ENCODE peak calls at places on chromosomes 11 and 22, in four cellular contexts. P, O, K and F are unnamed samples. For H3K36me3 and H3K27me3, the result is how much of the 10 kb centered on the place peaks cover.

GRCh38 chr11:71366076-71366475 is 82.1 kb downstream of the DHCR7 start:
- DNase-seq in P (no peak), O (no peak), K (no peak), F (no peak)

GRCh38 chr11:118002010-118002540 is 15.9 kb downstream of the IL10RA start:
- DNase-seq in P (no peak), O (no peak), K (peak), F (peak)

GRCh38 chr22:50173221-50173982 is 2.9 kb downstream of the PANX2 start:
- DNase-seq in P (no peak), O (no peak), K (no peak), F (no peak)

GRCh38 chr11:76588455-76589325 is 81.9 kb downstream of the LRRC32 start:
- DNase-seq in P (no peak), O (no peak), K (peak), F (peak)

GRCh38 chr11:19080579-19080993 is 20.1 kb upstream of the MRGPRX2 start:
- DNase-seq in P (no peak), O (peak), K (no peak), F (no peak)

GRCh38 chr22:39183991-39184585 is 31.6 kb upstream of the CBX7 start:
- DNase-seq in P (no peak), O (no peak), K (peak), F (no peak)

GRCh38 chr11:123624974-123625373 is 29.4 kb downstream of the SCN3B start:
- DNase-seq in P (no peak), O (no peak), K (no peak), F (no peak)

GRCh38 chr11:17547051-17547577 is at the start of gene OTOG:
- DNase-seq in P (no peak), O (no peak), K (peak), F (no peak)

GRCh38 chr11:118111019-118111743 is 24.4 kb upstream of the SMIM35 start:
- DNase-seq in P (no peak), O (no peak), K (no peak), F (no peak)

GRCh38 chr11:11027271-11027670 is 169.4 kb upstream of the ZBED5 start:
- DNase-seq in P (no peak), O (peak), K (no peak), F (no peak)

GRCh38 chr11:79276900-79277299 is 163.9 kb downstream of the TENM4 start:
- DNase-seq in P (no peak), O (no peak), K (no peak), F (no peak)

GRCh38 chr11:45332486-45332934 is 46.4 kb upstream of the SYT13 start:
- DNase-seq in P (no peak), O (no peak), K (no peak), F (peak)

GRCh38 chr11:7204778-7205177 is 46.9 kb upstream of the SYT9 start:
- DNase-seq in P (no peak), O (no peak), K (no peak), F (no peak)

GRCh38 chr11:111461460-111462240 is 50.5 kb downstream of the BTG4 start:
- DNase-seq in P (no peak), O (no peak), K (no peak), F (no peak)

GRCh38 chr11:31882951-31883392 is 71.8 kb upstream of the PAX6 start:
- DNase-seq in P (no peak), O (no peak), K (no peak), F (no peak)

GRCh38 chr22:16783930-16784354 is 41.3 kb downstream of the XKR3 start:
- DNase-seq in P (no peak), O (no peak), K (no peak), F (no peak)

GRCh38 chr11:92269021-92269420 is 44.4 kb downstream of the FAT3 start:
- DNase-seq in P (no peak), O (peak), K (no peak), F (no peak)

GRCh38 chr11:77560605-77561004 is 29.1 kb upstream of the AQP11 start:
- DNase-seq in P (no peak), O (peak), K (no peak), F (no peak)

GRCh38 chr22:30889268-30889995 is 79.1 kb downstream of the MORC2 start:
- DNase-seq in P (no peak), O (no peak), K (peak), F (no peak)

GRCh38 chr11:76339217-76339616 is 41.7 kb downstream of the THAP12 start:
- DNase-seq in P (no peak), O (no peak), K (peak), F (peak)

GRCh38 chr11:65613091-65613928 is 711 bp downstream of the MAP3K11 start:
- DNase-seq in P (no peak), O (no peak), K (no peak), F (no peak)

GRCh38 chr22:20530368-20531153 is 23.2 kb downstream of the MED15 start:
- DNase-seq in P (no peak), O (no peak), K (no peak), F (no peak)

GRCh38 chr11:11422291-11423128 is 69.5 kb upstream of the CSNK2A3 start:
- DNase-seq in P (no peak), O (no peak), K (no peak), F (no peak)

GRCh38 chr11:68649851-68650555 is 34.3 kb upstream of the GAL start:
- DNase-seq in P (no peak), O (no peak), K (no peak), F (no peak)

GRCh38 chr11:84398017-84398626 is 1112.0 kb upstream of the CCDC90B start:
- DNase-seq in P (no peak), O (no peak), K (no peak), F (no peak)

GRCh38 chr11:73521621-73522020 is 76.3 kb downstream of the FAM168A start:
- DNase-seq in P (peak), O (no peak), K (no peak), F (no peak)

GRCh38 chr11:44957051-44957515 is 6.4 kb upstream of the TP53I11 start:
- DNase-seq in P (no peak), O (no peak), K (no peak), F (no peak)

GRCh38 chr11:125923012-125923579 is 18.8 kb downstream of the DDX25 start:
- DNase-seq in P (peak), O (peak), K (no peak), F (peak)

GRCh38 chr11:63783925-63784592 is 15.5 kb upstream of the ZFTA start:
- DNase-seq in P (no peak), O (no peak), K (no peak), F (no peak)

GRCh38 chr22:37335819-37336199 is 53.5 kb downstream of the CYTH4 start:
- DNase-seq in P (no peak), O (no peak), K (no peak), F (no peak)

GRCh38 chr11:115409691-115410220 is 94.5 kb downstream of the CADM1 start:
- DNase-seq in P (no peak), O (no peak), K (no peak), F (no peak)

GRCh38 chr11:39990413-39990812 is 1469.0 kb downstream of the LRRC4C start:
- DNase-seq in P (no peak), O (no peak), K (no peak), F (no peak)

GRCh38 chr22:39148727-39149535 is 3.5 kb downstream of the CBX7 start:
- DNase-seq in P (peak), O (no peak), K (no peak), F (peak)

GRCh38 chr11:17798253-17798652 is 63.7 kb downstream of the KCNC1 start:
- DNase-seq in P (no peak), O (no peak), K (no peak), F (no peak)

GRCh38 chr11:209275-210121 is 2.0 kb downstream of the RIC8A start:
- DNase-seq in P (no peak), O (no peak), K (peak), F (no peak)

GRCh38 chr22:50261615-50262459 is at the start of gene MAPK12:
- DNase-seq in P (no peak), O (no peak), K (no peak), F (no peak)

GRCh38 chr11:112599861-112600533 is 339.3 kb upstream of the PLET1 start:
- DNase-seq in P (no peak), O (no peak), K (no peak), F (no peak)

DNA sequence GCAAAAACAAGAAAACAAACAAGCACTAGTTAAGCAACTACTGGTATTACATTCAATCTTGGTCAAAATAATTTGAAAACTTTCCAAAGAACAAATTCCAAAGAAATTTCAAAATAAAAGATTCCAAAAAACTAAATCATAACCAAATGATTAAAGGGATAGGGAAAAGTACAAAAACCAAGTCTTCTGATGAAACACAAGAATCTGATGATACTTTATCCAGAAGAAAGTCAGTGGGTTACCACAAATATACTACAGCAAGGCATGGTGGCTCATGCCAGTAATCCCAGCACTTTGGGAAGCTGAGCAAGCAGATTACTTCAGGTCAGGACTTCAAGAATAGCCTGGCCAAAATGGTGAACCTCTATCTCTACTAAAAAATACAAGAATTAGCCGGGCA is 59.1 kb downstream of the NUP98 start:
- DNase-seq in P (no peak), O (no peak), K (no peak), F (no peak)
- H3K36me3 ChIP-seq in P (under half), O (under half), K (half or more), F (half or more)

DNA sequence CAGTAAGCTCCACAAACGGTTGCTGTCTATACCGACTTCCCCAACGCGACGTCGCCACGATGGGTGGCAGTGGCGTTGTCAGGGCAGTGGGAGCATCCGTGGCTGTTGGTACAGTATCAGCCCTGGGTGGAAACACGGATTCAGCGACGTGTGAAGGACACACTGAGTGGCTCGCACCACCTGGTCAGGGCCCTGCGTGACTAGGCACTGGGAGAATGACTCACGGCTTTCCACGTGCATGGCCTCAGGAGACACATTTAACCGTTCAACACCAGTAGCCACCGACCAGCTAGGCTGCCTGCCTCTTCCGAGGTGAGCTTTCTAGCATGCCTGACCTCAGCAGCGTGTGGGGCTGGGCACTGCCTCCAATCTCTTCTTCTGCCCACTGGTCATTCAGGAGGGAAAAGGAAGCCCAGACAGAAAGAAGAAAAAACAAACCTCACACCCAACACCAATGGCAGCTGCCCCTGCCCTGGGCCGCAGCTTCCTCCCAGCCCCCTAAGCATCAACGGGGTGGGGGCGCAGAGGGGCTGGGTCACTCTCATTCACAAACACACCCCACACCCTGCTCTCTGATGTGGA is 59.0 kb downstream of the MYH9 start:
- DNase-seq in P (peak), O (peak), K (no peak), F (no peak)
- H3K4me3 ChIP-seq in P (peak), O (no peak), K (peak), F (peak)

DNA sequence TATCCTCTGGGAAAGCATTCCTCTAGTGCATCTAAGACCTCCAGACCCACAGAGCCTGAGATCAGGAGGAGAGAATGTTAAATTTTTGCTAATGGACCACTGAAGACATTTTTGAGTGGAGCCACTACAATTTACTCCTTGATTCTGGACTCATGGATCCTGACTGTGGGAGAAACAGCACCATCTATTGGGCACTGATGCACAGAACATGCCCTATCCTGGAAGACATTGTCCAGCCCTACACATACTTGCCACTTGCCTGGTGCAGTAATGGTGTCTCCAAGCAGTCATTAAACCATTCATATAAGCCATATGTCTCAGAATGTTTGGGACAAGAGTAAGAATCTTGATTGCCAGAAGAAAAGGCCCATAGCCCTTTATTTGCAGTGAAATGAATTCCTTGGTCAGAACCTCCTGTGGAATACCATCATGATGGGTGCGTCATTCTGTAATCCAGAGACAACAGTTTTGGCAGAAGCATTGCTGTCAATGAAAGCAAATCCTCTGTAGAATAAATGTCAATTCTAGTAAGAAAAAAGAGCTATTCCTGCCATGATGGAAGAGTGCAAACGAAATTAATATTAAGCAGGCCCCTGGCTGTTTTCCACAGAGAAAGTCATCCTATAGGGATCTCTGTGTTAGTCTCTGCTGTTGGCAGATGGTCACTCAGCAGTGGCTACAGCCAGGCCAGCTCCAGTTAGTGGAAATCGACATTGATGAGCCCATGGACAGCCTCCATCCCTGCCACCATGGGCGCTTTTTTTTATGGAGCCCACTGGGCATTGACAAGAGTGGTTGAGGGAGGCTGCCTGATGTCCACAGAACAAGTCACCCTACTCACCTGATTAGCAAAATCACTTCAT is 43.5 kb downstream of the GGTLC2 start:
- DNase-seq in P (no peak), O (no peak), K (no peak), F (peak)
- H3K27me3 ChIP-seq in P (under half), O (under half), K (under half), F (under half)

GRCh38 chr11:46376258-46377050 is 5.0 kb upstream of the MDK start:
- DNase-seq in P (no peak), O (no peak), K (no peak), F (no peak)
- H3K36me3 ChIP-seq in P (under half), O (under half), K (half or more), F (half or more)

DNA sequence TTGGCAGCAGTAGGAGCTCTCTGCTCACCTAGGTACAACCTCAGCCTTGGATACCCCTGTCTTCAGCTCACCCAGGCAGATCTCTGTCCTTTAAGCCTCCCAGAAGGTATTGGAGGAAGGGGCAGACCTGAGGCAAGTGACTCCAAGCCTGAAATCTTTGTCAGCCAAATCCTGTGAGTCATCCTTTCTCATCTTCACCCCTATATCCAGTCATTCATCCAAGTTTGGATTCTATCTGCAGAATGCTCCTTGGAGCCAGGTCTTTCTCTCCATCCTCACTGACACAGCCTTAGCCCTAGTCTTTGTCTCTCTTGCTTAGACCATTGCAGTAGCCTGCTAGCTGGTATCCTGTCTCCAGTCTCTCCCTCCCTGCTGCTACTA is 10.4 kb upstream of the THY1 start:
- DNase-seq in P (no peak), O (no peak), K (no peak), F (no peak)
- H3K4me3 ChIP-seq in P (no peak), O (no peak), K (peak), F (no peak)

DNA sequence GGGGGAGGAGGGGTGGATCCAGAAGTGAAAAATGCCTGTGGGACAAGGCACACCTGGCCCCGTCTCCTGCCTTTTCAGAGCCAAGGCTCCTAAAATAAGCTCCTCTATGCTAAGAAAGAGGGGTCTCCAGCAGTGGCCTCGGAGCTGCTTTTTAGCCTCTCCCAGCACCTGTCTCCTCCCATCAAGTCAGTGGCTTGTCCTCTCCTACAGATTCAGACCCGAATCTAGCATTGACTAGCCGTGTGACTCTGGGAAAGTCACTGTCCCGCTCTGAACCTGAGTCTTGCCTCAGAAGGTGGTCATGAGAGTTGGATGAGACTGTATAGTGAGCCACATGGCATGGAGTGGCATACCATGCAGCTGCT is 90.8 kb upstream of the THY1 start:
- DNase-seq in P (no peak), O (no peak), K (no peak), F (no peak)
- H3K27me3 ChIP-seq in P (under half), O (under half), K (under half), F (under half)

GRCh38 chr11:12853652-12854296 is 155.3 kb upstream of the RASSF10 start:
- DNase-seq in P (no peak), O (no peak), K (no peak), F (no peak)
- H3K36me3 ChIP-seq in P (under half), O (under half), K (under half), F (under half)

GRCh38 chr11:8261921-8262551 is 1.6 kb downstream of the LMO1 start:
- DNase-seq in P (no peak), O (no peak), K (peak), F (no peak)
- H3K4me3 ChIP-seq in P (peak), O (no peak), K (peak), F (no peak)

GRCh38 chr11:128354476-128354875 is 232.9 kb downstream of the ETS1 start:
- DNase-seq in P (no peak), O (no peak), K (no peak), F (no peak)

GRCh38 chr11:128351168-128351567 is 236.2 kb downstream of the ETS1 start:
- DNase-seq in P (no peak), O (no peak), K (no peak), F (no peak)

GRCh38 chr11:128345316-128345715 is 242.0 kb downstream of the ETS1 start:
- DNase-seq in P (no peak), O (no peak), K (no peak), F (no peak)

GRCh38 chr11:128346808-128347207 is 240.6 kb downstream of the ETS1 start:
- DNase-seq in P (no peak), O (no peak), K (no peak), F (no peak)

DNA sequence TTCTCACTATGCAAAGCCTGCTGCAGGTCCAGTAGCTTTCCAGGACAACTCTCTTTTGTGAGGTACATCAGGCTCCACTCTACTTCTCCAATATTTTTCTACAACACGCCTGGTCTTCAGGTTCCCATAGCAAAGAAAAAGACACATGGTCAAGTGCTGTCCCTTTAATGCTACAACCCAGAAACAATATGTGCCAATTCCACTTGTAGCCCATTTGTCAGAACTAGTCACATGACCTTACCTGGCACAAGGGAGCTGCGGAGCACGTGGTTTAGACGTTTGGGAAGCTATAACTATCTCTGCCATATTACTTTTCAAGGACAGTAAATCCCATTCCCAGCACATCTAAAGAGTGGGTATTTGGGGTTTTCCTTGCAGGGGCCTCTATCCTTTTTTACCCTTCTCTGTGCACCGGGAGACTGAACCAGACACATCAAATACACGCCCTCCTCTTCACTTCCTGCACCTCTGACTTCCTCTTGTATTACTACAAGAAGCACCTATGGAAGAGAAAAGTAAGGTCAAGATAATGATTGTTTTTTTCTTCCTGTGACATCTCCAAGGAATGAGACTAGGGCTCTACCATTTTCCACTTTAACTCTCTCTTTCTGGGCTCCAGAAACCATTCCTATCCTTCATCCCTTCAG is 237.6 kb downstream of the ETS1 start:
- DNase-seq in P (no peak), O (no peak), K (no peak), F (no peak)
- H3K27me3 ChIP-seq in P (under half), O (under half), K (under half), F (under half)

GRCh38 chr11:1546077-1546535 is 26.0 kb downstream of the DUSP8 start:
- DNase-seq in P (no peak), O (no peak), K (no peak), F (no peak)

GRCh38 chr11:1545432-1545831 is 26.6 kb downstream of the DUSP8 start:
- DNase-seq in P (no peak), O (no peak), K (no peak), F (no peak)

GRCh38 chr11:1546536-1547466 is 25.3 kb downstream of the DUSP8 start:
- DNase-seq in P (no peak), O (no peak), K (no peak), F (no peak)

GRCh38 chr11:1543606-1544263 is 28.3 kb downstream of the DUSP8 start:
- DNase-seq in P (no peak), O (no peak), K (no peak), F (no peak)

GRCh38 chr11:1544536-1544935 is 27.5 kb downstream of the DUSP8 start:
- DNase-seq in P (no peak), O (no peak), K (no peak), F (no peak)
- H3K36me3 ChIP-seq in P (under half), O (under half), K (under half), F (under half)